ENCODE peak calls at places on chromosomes 11 and 22, in eight cellular contexts. T is prostate gland, V is globus pallidus, O is stromal cell of bone marrow, M is H9, R is HS-5, P is T-cell, H is OCI-LY7. S is an unnamed sample.

GRCh38 chr11:117643606-117644300 is 153.3 kb downstream of the DSCAML1 start:
- DNase-seq in O (no peak), R (no peak), H (no peak), P (no peak), M (peak; percentile 42), T (no peak), V (peak; percentile 59), S (no peak)

GRCh38 chr11:14075118-14075601 is 112.6 kb downstream of the SPON1 start:
- DNase-seq in T (no peak), M (no peak), V (no peak), H (no peak), R (no peak), P (peak; percentile 63), O (no peak), S (no peak)

GRCh38 chr22:23518381-23519187 is 61.5 kb downstream of the IGLL1 start:
- DNase-seq in O (no peak), T (no peak), P (no peak), M (no peak), H (no peak), V (no peak), R (no peak), S (no peak)

GRCh38 chr11:15602042-15602441 is 487.3 kb downstream of the INSC start:
- DNase-seq in V (no peak), H (no peak), P (no peak), R (no peak), O (no peak), M (no peak), T (no peak), S (no peak)

GRCh38 chr11:16157327-16157726 is 199.0 kb downstream of the SOX6 start:
- DNase-seq in M (no peak), O (no peak), H (no peak), P (no peak), V (no peak), R (no peak), T (no peak), S (no peak)

GRCh38 chr11:46920709-46921108 is 2.4 kb upstream of the LRP4 start:
- DNase-seq in M (no peak), P (no peak), O (peak; percentile 99), T (no peak), H (no peak), R (peak; percentile 93), V (no peak), S (peak; percentile 94)

GRCh38 chr11:115843685-115844084 is 339.5 kb upstream of the CADM1 start:
- DNase-seq in V (no peak), M (no peak), R (no peak), P (no peak), O (no peak), H (no peak), T (no peak), S (no peak)

GRCh38 chr11:92839450-92839849 is 130.0 kb upstream of the MTNR1B start:
- DNase-seq in V (no peak), H (no peak), R (no peak), P (no peak), M (no peak), T (no peak), O (no peak), S (no peak)

GRCh38 chr11:66008468-66009101 is 3.2 kb upstream of the CST6 start:
- DNase-seq in H (no peak), V (no peak), P (no peak), T (no peak), R (no peak), M (no peak), O (no peak), S (no peak)

GRCh38 chr11:36487619-36488018 is 22.5 kb downstream of the TRAF6 start:
- DNase-seq in V (no peak), P (no peak), M (no peak), T (no peak), O (no peak), R (no peak), H (peak; percentile 58), S (no peak)

GRCh38 chr11:13207665-13208594 is 69.7 kb upstream of the BMAL1 start:
- DNase-seq in R (no peak), P (no peak), M (peak; percentile 53), V (no peak), T (no peak), O (peak; percentile 70), H (no peak), S (peak; percentile 67)

GRCh38 chr11:15969281-15969680 is 387.1 kb downstream of the SOX6 start:
- DNase-seq in O (peak; percentile 80), R (peak; percentile 60), P (no peak), V (peak; percentile 69), M (no peak), T (peak; percentile 56), H (no peak), S (peak; percentile 71)

GRCh38 chr11:18802381-18803257 is 11.0 kb upstream of the PTPN5 start:
- DNase-seq in M (peak; percentile 61), T (peak; percentile 76), V (peak; percentile 69), R (peak; percentile 35), H (peak; percentile 64), O (peak; percentile 38), P (no peak), S (peak; percentile 40)

GRCh38 chr11:94504689-94505293 is 7.5 kb upstream of the C11orf97 start:
- DNase-seq in T (no peak), H (peak; percentile 64), O (peak; percentile 54), P (no peak), R (peak; percentile 58), M (no peak), V (peak; percentile 45), S (peak; percentile 41)

GRCh38 chr22:44046485-44047141 is 22.5 kb downstream of the PARVB start:
- DNase-seq in M (no peak), T (no peak), O (no peak), H (no peak), V (no peak), R (no peak), P (no peak), S (no peak)

GRCh38 chr11:128246364-128247234 is 340.8 kb downstream of the ETS1 start:
- DNase-seq in P (no peak), M (no peak), O (peak; percentile 30), R (no peak), H (no peak), T (no peak), V (no peak), S (no peak)

GRCh38 chr11:111120691-111121090 is 124.8 kb upstream of the POU2AF2 start:
- DNase-seq in O (no peak), P (no peak), V (no peak), M (no peak), R (no peak), H (no peak), T (no peak), S (no peak)

GRCh38 chr11:9573775-9574555 is 495 bp downstream of the WEE1 start:
- DNase-seq in P (peak; percentile 3), V (no peak), T (no peak), R (no peak), O (no peak), M (no peak), H (peak; percentile 48), S (no peak)

GRCh38 chr22:25360891-25361645 is 141.6 kb downstream of the CRYBB2 start:
- DNase-seq in V (no peak), O (no peak), P (no peak), M (no peak), R (no peak), T (no peak), H (no peak), S (no peak)

GRCh38 chr11:134662629-134663360 is 250.8 kb upstream of the B3GAT1 start:
- DNase-seq in P (no peak), M (no peak), T (no peak), V (no peak), O (no peak), R (no peak), H (no peak), S (no peak)

S was measured in non-pigmented ciliary epithelial cell.